ENCODE peak calls at places on chromosomes 12 and 14, in six cellular contexts. N is ascending aorta, L is AML-193, P is fibroblast of the aortic adventitia, R is AG10803, S is GM03348. Q is an unnamed sample.

GRCh38 chr12:120323772-120324171 is 3.8 kb downstream of the PLA2G1B start:
- DNase-seq in S (no peak), P (no peak), R (no peak), L (no peak), N (no peak), Q (no peak)

GRCh38 chr12:15662303-15662980 is 126.7 kb downstream of the EPS8 start:
- DNase-seq in R (peak), S (peak), L (no peak), N (no peak), P (peak), Q (peak)

GRCh38 chr12:43349863-43350262 is 202.1 kb downstream of the ADAMTS20 start:
- DNase-seq in R (no peak), N (no peak), P (no peak), L (peak), S (no peak), Q (peak)

GRCh38 chr12:101051901-101052550 is 158.0 kb downstream of the SLC5A8 start:
- DNase-seq in S (peak), L (no peak), P (peak), N (no peak), R (peak), Q (peak)

GRCh38 chr12:31828057-31828456 is 99.2 kb upstream of the AMN1 start:
- DNase-seq in L (no peak), R (no peak), S (no peak), P (no peak), N (no peak), Q (no peak)

GRCh38 chr12:55818140-55818728 is 393 bp downstream of the ORMDL2 start:
- DNase-seq in R (no peak), S (peak), P (no peak), L (peak), N (no peak), Q (peak)

GRCh38 chr12:64497903-64498302 is 46.0 kb downstream of the TBK1 start:
- DNase-seq in P (no peak), S (no peak), R (no peak), N (no peak), L (no peak), Q (no peak)

GRCh38 chr14:73462815-73463214 is 4.5 kb upstream of the NUMB start:
- DNase-seq in S (no peak), R (peak), N (no peak), L (no peak), P (peak), Q (no peak)

GRCh38 chr12:87960557-87960956 is 68.6 kb downstream of the C12orf50 start:
- DNase-seq in P (no peak), S (no peak), L (no peak), R (no peak), N (no peak), Q (no peak)

GRCh38 chr14:75088566-75089373 is 19.3 kb downstream of the ZC2HC1C start:
- DNase-seq in P (peak), N (peak), S (peak), R (peak), L (peak), Q (peak)

GRCh38 chr12:50542448-50542847 is 37.7 kb downstream of the DIP2B start:
- DNase-seq in N (no peak), P (peak), R (peak), S (peak), L (no peak), Q (peak)

GRCh38 chr12:25552681-25553080 is 402 bp downstream of the LMNTD1 start:
- DNase-seq in L (no peak), S (peak), R (peak), P (peak), N (no peak), Q (peak)

GRCh38 chr12:105820407-105821140 is 318.2 kb downstream of the NUAK1 start:
- DNase-seq in S (peak), R (peak), N (peak), L (no peak), P (peak), Q (peak)

GRCh38 chr12:76489737-76490136 is 69.8 kb downstream of the OSBPL8 start:
- DNase-seq in N (no peak), L (no peak), R (peak), P (peak), S (peak), Q (peak)

GRCh38 chr14:73786632-73786941 is 65.0 kb upstream of the PTGR2 start:
- DNase-seq in R (no peak), S (peak), L (no peak), N (no peak), P (no peak), Q (peak)

GRCh38 chr14:91372680-91373495 is 44.7 kb downstream of the CCDC88C start:
- DNase-seq in R (no peak), S (no peak), N (no peak), L (no peak), P (no peak), Q (no peak)

GRCh38 chr12:53063708-53064612 is 14.1 kb downstream of the TNS2 start:
- DNase-seq in S (peak), N (peak), R (peak), P (peak), L (no peak), Q (peak)